ENCODE peak calls at places on chromosomes 2 and 18, in ten cellular contexts. T is A549, I is IMR-90, K is endothelial cell of umbilical vein, L is GM23248, E is K562, H is fibroblast of lung, U is HCT116, D is mammary epithelial cell, J is PC-9. V is an unnamed sample.

GRCh38 chr18:48687694-48688042 is 148.8 kb downstream of the CTIF start:
- DNase-seq in T (no peak), I (no peak), K (no peak), L (no peak), E (no peak), H (no peak), U (no peak), D (no peak), J (no peak), V (no peak)

GRCh38 chr18:9736445-9736844 is 28.3 kb downstream of the RAB31 start:
- DNase-seq in T (no peak), I (no peak), K (no peak), L (no peak), E (no peak), H (no peak), U (no peak), D (no peak), J (peak), V (no peak)

GRCh38 chr2:172102159-172102857 is 392 bp downstream of the DLX2 start:
- DNase-seq in T (no peak), I (peak), K (peak), L (peak), E (peak), H (peak), U (no peak), D (peak), J (no peak), V (no peak)

GRCh38 chr2:28153851-28154250 is 238.8 kb upstream of the FOSL2 start:
- DNase-seq in T (no peak), I (no peak), K (no peak), L (no peak), E (no peak), H (no peak), U (no peak), D (no peak), J (no peak), V (no peak)

GRCh38 chr2:70472256-70472905 is 81.2 kb downstream of the TGFA start:
- DNase-seq in T (no peak), I (no peak), K (no peak), L (no peak), E (no peak), H (no peak), U (no peak), D (no peak), J (no peak), V (no peak)

GRCh38 chr2:155377931-155378444 is 679.5 kb downstream of the KCNJ3 start:
- DNase-seq in T (no peak), I (no peak), K (peak), L (peak), E (no peak), H (peak), U (no peak), D (peak), J (no peak), V (no peak)

GRCh38 chr2:31239842-31240198 is 5.9 kb downstream of the EHD3 start:
- DNase-seq in T (no peak), I (peak), K (no peak), L (peak), E (no peak), H (peak), U (no peak), D (no peak), J (no peak), V (no peak)

GRCh38 chr18:6748241-6748640 is 18.7 kb downstream of the ARHGAP28 start:
- DNase-seq in T (no peak), I (no peak), K (no peak), L (no peak), E (no peak), H (no peak), U (no peak), D (no peak), J (no peak), V (no peak)

GRCh38 chr2:40448476-40449079 is 3.3 kb downstream of the SLC8A1 start:
- DNase-seq in T (peak), I (peak), K (peak), L (peak), E (peak), H (peak), U (peak), D (peak), J (no peak), V (no peak)

GRCh38 chr2:149858214-149858613 is 270.6 kb upstream of the MMADHC start:
- DNase-seq in T (no peak), I (peak), K (peak), L (peak), E (no peak), H (peak), U (no peak), D (no peak), J (no peak), V (no peak)

GRCh38 chr2:181813963-181814565 is 77.5 kb upstream of the ITPRID2 start:
- DNase-seq in T (peak), I (peak), K (peak), L (peak), E (no peak), H (peak), U (no peak), D (no peak), J (no peak), V (no peak)

GRCh38 chr2:71299507-71299906 is 32.1 kb upstream of the ZNF638 start:
- DNase-seq in T (peak), I (peak), K (peak), L (peak), E (peak), H (peak), U (no peak), D (peak), J (no peak), V (no peak)

GRCh38 chr2:237408280-237408679 is 5.7 kb downstream of the COL6A3 start:
- DNase-seq in T (no peak), I (peak), K (no peak), L (peak), E (no peak), H (peak), U (no peak), D (no peak), J (no peak), V (no peak)

GRCh38 chr2:55431982-55432627 is 12.4 kb upstream of the CCDC88A start:
- DNase-seq in T (peak), I (peak), K (peak), L (peak), E (peak), H (peak), U (peak), D (peak), J (peak), V (no peak)

GRCh38 chr2:233009661-233010060 is 3.4 kb downstream of the NGEF start:
- DNase-seq in T (no peak), I (no peak), K (no peak), L (no peak), E (no peak), H (no peak), U (no peak), D (no peak), J (no peak), V (no peak)

GRCh38 chr2:23241106-23241505 is 143.9 kb upstream of the KLHL29 start:
- DNase-seq in T (no peak), I (no peak), K (no peak), L (no peak), E (no peak), H (no peak), U (no peak), D (no peak), J (no peak), V (no peak)

GRCh38 chr2:127643698-127644660 is 2.0 kb upstream of the GPR17 start:
- DNase-seq in T (no peak), I (no peak), K (no peak), L (no peak), E (no peak), H (no peak), U (no peak), D (no peak), J (no peak), V (no peak)

GRCh38 chr18:75043478-75043877 is 165.5 kb downstream of the PTGR3 start:
- DNase-seq in T (no peak), I (no peak), K (no peak), L (no peak), E (no peak), H (no peak), U (no peak), D (no peak), J (no peak), V (no peak)

GRCh38 chr2:41853427-41854191 is 194.2 kb upstream of the PKDCC start:
- DNase-seq in T (peak), I (peak), K (peak), L (peak), E (peak), H (peak), U (peak), D (peak), J (no peak), V (no peak)

GRCh38 chr2:48699377-48699951 is 56.1 kb downstream of the LHCGR start:
- DNase-seq in T (no peak), I (peak), K (no peak), L (peak), E (no peak), H (peak), U (no peak), D (peak), J (no peak), V (no peak)

GRCh38 chr18:39345321-39345720 is 1779.7 kb upstream of the CELF4 start:
- DNase-seq in T (no peak), I (no peak), K (no peak), L (no peak), E (no peak), H (peak), U (no peak), D (no peak), J (no peak), V (no peak)

GRCh38 chr2:224163573-224164307 is 124.7 kb upstream of the SERPINE2 start:
- DNase-seq in T (peak), I (peak), K (peak), L (peak), E (no peak), H (peak), U (no peak), D (peak), J (peak), V (no peak)

GRCh38 chr2:71926098-71926466 is 221.6 kb downstream of the CYP26B1 start:
- DNase-seq in T (no peak), I (no peak), K (no peak), L (no peak), E (no peak), H (no peak), U (no peak), D (no peak), J (no peak), V (no peak)

GRCh38 chr2:71466301-71467179 is 13.2 kb downstream of the DYSF start:
- DNase-seq in T (peak), I (no peak), K (peak), L (peak), E (no peak), H (peak), U (no peak), D (peak), J (peak), V (no peak)

GRCh38 chr2:142867161-142867560 is 10.3 kb upstream of the KYNU start:
- DNase-seq in T (peak), I (no peak), K (no peak), L (peak), E (no peak), H (peak), U (no peak), D (peak), J (peak), V (peak)

GRCh38 chr2:146874260-146874658 is 970.6 kb upstream of the ACVR2A start:
- DNase-seq in T (peak), I (no peak), K (peak), L (peak), E (no peak), H (peak), U (peak), D (peak), J (peak), V (peak)

GRCh38 chr2:200189964-200190363 is 116.5 kb upstream of the SPATS2L start:
- DNase-seq in T (no peak), I (no peak), K (no peak), L (no peak), E (no peak), H (peak), U (no peak), D (peak), J (no peak), V (no peak)

GRCh38 chr2:61759718-61760117 is 94.1 kb downstream of the FAM161A start:
- DNase-seq in T (peak), I (peak), K (peak), L (peak), E (no peak), H (peak), U (no peak), D (peak), J (peak), V (no peak)

GRCh38 chr18:7601936-7602335 is 34.8 kb downstream of the PTPRM start:
- DNase-seq in T (no peak), I (no peak), K (no peak), L (no peak), E (no peak), H (no peak), U (no peak), D (no peak), J (no peak), V (no peak)

GRCh38 chr2:113053666-113054435 is 1.2 kb upstream of the IL36B start:
- DNase-seq in T (no peak), I (no peak), K (no peak), L (no peak), E (no peak), H (no peak), U (no peak), D (peak), J (no peak), V (no peak)

GRCh38 chr2:205001306-205001966 is 456.2 kb downstream of the PARD3B start:
- DNase-seq in T (no peak), I (no peak), K (no peak), L (no peak), E (no peak), H (no peak), U (no peak), D (no peak), J (no peak), V (no peak)
- H3K4me2 ChIP-seq in T (no peak), I (no peak), K (no peak), L (no peak), E (no peak), H (no peak), U (no peak), D (no peak), J (no peak), V (no peak)

GRCh38 chr18:3225588-3225987 is 5.8 kb upstream of the MYOM1 start:
- DNase-seq in T (no peak), I (no peak), K (no peak), L (no peak), E (no peak), H (no peak), U (no peak), D (no peak), J (no peak), V (no peak)
- H3K4me2 ChIP-seq in T (no peak), I (no peak), K (no peak), L (no peak), E (no peak), H (no peak), U (no peak), D (no peak), J (no peak), V (no peak)

DNA sequence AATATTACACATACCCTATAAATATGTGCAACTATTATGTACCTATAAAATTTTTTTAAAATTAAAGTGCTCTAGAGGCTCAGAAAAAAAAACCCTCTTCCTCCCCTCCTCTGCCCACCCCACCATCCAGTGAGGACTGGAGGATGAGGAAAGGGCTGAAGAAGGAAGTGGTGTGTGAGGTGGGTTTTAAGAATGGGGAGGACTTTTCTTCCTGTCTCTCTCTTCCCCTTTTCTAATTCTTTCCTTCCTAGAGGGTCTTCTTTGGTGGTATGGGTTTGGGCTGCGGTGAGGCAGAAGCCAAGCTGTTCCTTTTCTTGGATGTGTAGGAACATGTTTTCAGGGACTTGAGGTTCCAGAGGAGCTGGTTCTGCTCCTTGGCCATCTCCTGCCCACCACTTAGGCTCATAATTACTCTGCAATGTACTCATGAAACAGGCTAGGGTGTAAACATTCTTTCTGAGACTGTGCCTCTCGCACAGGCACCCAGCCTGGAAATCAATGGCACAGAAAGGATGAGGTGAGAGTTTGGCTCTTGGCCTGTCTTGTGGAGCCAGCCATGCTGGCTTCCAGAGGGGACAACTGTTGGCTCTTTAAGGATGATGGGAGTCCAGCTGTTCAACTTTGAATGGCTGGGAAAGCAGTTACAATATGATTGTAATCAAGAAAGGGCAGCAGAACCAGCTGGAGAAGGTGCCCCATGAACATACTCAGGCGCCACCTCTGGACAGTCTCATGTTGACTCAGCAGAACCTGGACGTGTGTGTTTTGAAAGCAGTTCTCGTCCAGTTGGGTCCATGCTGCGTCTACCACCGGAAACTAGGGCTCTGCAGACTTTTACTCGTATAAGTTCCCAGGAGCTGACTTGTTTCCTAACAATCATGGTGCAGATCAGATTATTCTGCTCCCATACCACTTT is 38.3 kb downstream of the IL1RL2 start:
- DNase-seq in T (peak), I (no peak), K (no peak), L (no peak), E (peak), H (no peak), U (no peak), D (peak), J (no peak), V (no peak)
- H3K4me2 ChIP-seq in T (no peak), I (no peak), K (no peak), L (no peak), E (no peak), H (no peak), U (no peak), D (no peak), J (no peak), V (no peak)

GRCh38 chr2:135783416-135783815 is 41.8 kb downstream of the UBXN4 start:
- DNase-seq in T (no peak), I (no peak), K (no peak), L (no peak), E (no peak), H (no peak), U (no peak), D (no peak), J (no peak), V (no peak)
- H3K4me2 ChIP-seq in T (no peak), I (no peak), K (no peak), L (no peak), E (no peak), H (no peak), U (no peak), D (no peak), J (no peak), V (no peak)

V was measured in keratinocyte.